ENCODE peak calls at places on chromosomes 2 and 18, in five cellular contexts. J is activated CD8-positive, alpha-beta memory T cell treated with anti-CD3 and anti-CD28 coated beads, Interleukin-2, amount 10 ng/mL, durations not matched to agents 7 days and 5 days; N is sigmoid colon; A is CD4-positive, alpha-beta memory T cell; S is CD8-positive, alpha-beta memory T cell. O is an unnamed sample.

GRCh38 chr2:94982661-94983060 is 42.8 kb upstream of the MAL start:
- DNase-seq in J (no peak), N (no peak), A (no peak), S (no peak), O (no peak)

GRCh38 chr2:39059366-39059952 is 61.4 kb downstream of the SOS1 start:
- DNase-seq in J (no peak), N (no peak), A (peak; percentile 65), S (no peak), O (peak; percentile 50)

GRCh38 chr18:62741118-62741566 is 25.8 kb downstream of the PHLPP1 start:
- DNase-seq in J (no peak), N (peak; percentile 80), A (no peak), S (no peak), O (no peak)

GRCh38 chr18:76446321-76446720 is 48.7 kb downstream of the ZNF516 start:
- DNase-seq in J (no peak), N (peak; percentile 62), A (no peak), S (no peak), O (no peak)

GRCh38 chr2:20282916-20283592 is 58.1 kb upstream of the SDC1 start:
- DNase-seq in J (no peak), N (peak; percentile 88), A (no peak), S (no peak), O (peak; percentile 75)

GRCh38 chr2:2523395-2524339 is 192.6 kb upstream of the MYT1L start:
- DNase-seq in J (no peak), N (peak; percentile 43), A (no peak), S (no peak), O (no peak)

GRCh38 chr2:43841949-43842865 is 3.4 kb downstream of the ABCG8 start:
- DNase-seq in J (peak; percentile 19), N (no peak), A (no peak), S (no peak), O (no peak)

GRCh38 chr2:108620656-108621055 is 86.4 kb downstream of the LIMS1 start:
- DNase-seq in J (no peak), N (no peak), A (no peak), S (no peak), O (no peak)

GRCh38 chr2:222736301-222736700 is 64.8 kb downstream of the MOGAT1 start:
- DNase-seq in J (no peak), N (no peak), A (no peak), S (no peak), O (no peak)

GRCh38 chr2:215751200-215751910 is 262.0 kb downstream of the MREG start:
- DNase-seq in J (no peak), N (no peak), A (no peak), S (no peak), O (no peak)

GRCh38 chr2:170679607-170680079 is 35.5 kb upstream of the SP5 start:
- DNase-seq in J (no peak), N (no peak), A (no peak), S (no peak), O (peak; percentile 17)

GRCh38 chr2:232901711-232902578 is 31.9 kb downstream of the SNORC start:
- DNase-seq in J (no peak), N (no peak), A (no peak), S (no peak), O (no peak)

GRCh38 chr2:229335349-229335748 is 64.3 kb upstream of the PID1 start:
- DNase-seq in J (no peak), N (no peak), A (no peak), S (no peak), O (no peak)

O was measured in NCI-H1105 treated with DMSO at 0.1 percent for 48 hours.